ENCODE peak calls at places on chromosomes 3 and 15, in eight cellular contexts. One of them, this sample, is unnamed.

GRCh38 chr3:59820352-59820934 is 770.6 kb upstream of the CFAP20DC start:
- DNase-seq in GM06990: no peak
- DNase-seq in cardiac fibroblast: no peak
- DNase-seq in heart left ventricle: no peak
- DNase-seq in fibroblast of mammary gland: peak
- DNase-seq in psoas muscle: no peak
- DNase-seq in endothelial cell: no peak
- DNase-seq in esophagus squamous epithelium: no peak
- DNase-seq in this sample: no peak

GRCh38 chr3:146227486-146227885 is 23.4 kb downstream of the PLSCR4 start:
- DNase-seq in esophagus squamous epithelium: no peak
- DNase-seq in cardiac fibroblast: no peak
- DNase-seq in psoas muscle: no peak
- DNase-seq in endothelial cell: no peak
- DNase-seq in heart left ventricle: no peak
- DNase-seq in fibroblast of mammary gland: no peak
- DNase-seq in GM06990: no peak
- DNase-seq in this sample: no peak

GRCh38 chr15:65666257-65666656 is 44.5 kb downstream of the SLC24A1 start:
- DNase-seq in psoas muscle: no peak
- DNase-seq in GM06990: no peak
- DNase-seq in heart left ventricle: no peak
- DNase-seq in esophagus squamous epithelium: no peak
- DNase-seq in endothelial cell: no peak
- DNase-seq in fibroblast of mammary gland: peak
- DNase-seq in cardiac fibroblast: no peak
- DNase-seq in this sample: no peak

GRCh38 chr3:172106989-172107388 is 67.6 kb downstream of the FNDC3B start:
- DNase-seq in heart left ventricle: no peak
- DNase-seq in fibroblast of mammary gland: no peak
- DNase-seq in endothelial cell: no peak
- DNase-seq in psoas muscle: no peak
- DNase-seq in esophagus squamous epithelium: no peak
- DNase-seq in cardiac fibroblast: no peak
- DNase-seq in GM06990: peak
- DNase-seq in this sample: no peak

GRCh38 chr15:28984421-28985375 is 98.9 kb downstream of the APBA2 start:
- DNase-seq in cardiac fibroblast: peak
- DNase-seq in psoas muscle: no peak
- DNase-seq in esophagus squamous epithelium: no peak
- DNase-seq in GM06990: no peak
- DNase-seq in heart left ventricle: no peak
- DNase-seq in fibroblast of mammary gland: peak
- DNase-seq in endothelial cell: no peak
- DNase-seq in this sample: no peak

GRCh38 chr3:55486857-55487375 is at the start of gene WNT5A:
- DNase-seq in psoas muscle: peak
- DNase-seq in GM06990: peak
- DNase-seq in endothelial cell: peak
- DNase-seq in fibroblast of mammary gland: peak
- DNase-seq in heart left ventricle: peak
- DNase-seq in cardiac fibroblast: peak
- DNase-seq in esophagus squamous epithelium: no peak
- DNase-seq in this sample: peak

GRCh38 chr15:51841401-51842040 is 12.1 kb downstream of the TMOD3 start:
- DNase-seq in esophagus squamous epithelium: no peak
- DNase-seq in cardiac fibroblast: no peak
- DNase-seq in psoas muscle: no peak
- DNase-seq in GM06990: no peak
- DNase-seq in heart left ventricle: no peak
- DNase-seq in endothelial cell: no peak
- DNase-seq in fibroblast of mammary gland: no peak
- DNase-seq in this sample: no peak

GRCh38 chr15:63554337-63554927 is 42.8 kb upstream of the FBXL22 start:
- DNase-seq in heart left ventricle: no peak
- DNase-seq in psoas muscle: no peak
- DNase-seq in endothelial cell: no peak
- DNase-seq in cardiac fibroblast: peak
- DNase-seq in fibroblast of mammary gland: peak
- DNase-seq in GM06990: no peak
- DNase-seq in esophagus squamous epithelium: no peak
- DNase-seq in this sample: no peak

GRCh38 chr3:187994221-187995085 is 159.5 kb upstream of the LPP start:
- DNase-seq in psoas muscle: no peak
- DNase-seq in esophagus squamous epithelium: no peak
- DNase-seq in heart left ventricle: no peak
- DNase-seq in cardiac fibroblast: peak
- DNase-seq in fibroblast of mammary gland: peak
- DNase-seq in GM06990: no peak
- DNase-seq in endothelial cell: no peak
- DNase-seq in this sample: no peak

GRCh38 chr3:21486381-21486935 is 264.6 kb downstream of the ZNF385D start:
- DNase-seq in esophagus squamous epithelium: no peak
- DNase-seq in heart left ventricle: no peak
- DNase-seq in fibroblast of mammary gland: peak
- DNase-seq in GM06990: no peak
- DNase-seq in psoas muscle: no peak
- DNase-seq in endothelial cell: no peak
- DNase-seq in cardiac fibroblast: no peak
- DNase-seq in this sample: no peak

GRCh38 chr15:45187894-45188830 is at the start of gene SHF:
- DNase-seq in fibroblast of mammary gland: no peak
- DNase-seq in esophagus squamous epithelium: no peak
- DNase-seq in heart left ventricle: peak
- DNase-seq in cardiac fibroblast: peak
- DNase-seq in endothelial cell: peak
- DNase-seq in GM06990: no peak
- DNase-seq in psoas muscle: peak
- DNase-seq in this sample: peak

GRCh38 chr3:17639257-17639656 is 103.2 kb downstream of the TBC1D5 start:
- DNase-seq in esophagus squamous epithelium: no peak
- DNase-seq in psoas muscle: no peak
- DNase-seq in GM06990: no peak
- DNase-seq in fibroblast of mammary gland: peak
- DNase-seq in heart left ventricle: no peak
- DNase-seq in cardiac fibroblast: peak
- DNase-seq in endothelial cell: no peak
- DNase-seq in this sample: no peak

GRCh38 chr3:50503504-50503903 is at the start of gene CACNA2D2:
- DNase-seq in esophagus squamous epithelium: no peak
- DNase-seq in heart left ventricle: peak
- DNase-seq in cardiac fibroblast: peak
- DNase-seq in fibroblast of mammary gland: no peak
- DNase-seq in endothelial cell: peak
- DNase-seq in GM06990: peak
- DNase-seq in psoas muscle: peak
- DNase-seq in this sample: peak

GRCh38 chr15:22933641-22934061 is 46.5 kb downstream of the CYFIP1 start:
- DNase-seq in esophagus squamous epithelium: no peak
- DNase-seq in fibroblast of mammary gland: peak
- DNase-seq in heart left ventricle: no peak
- DNase-seq in GM06990: no peak
- DNase-seq in cardiac fibroblast: no peak
- DNase-seq in endothelial cell: no peak
- DNase-seq in psoas muscle: no peak
- DNase-seq in this sample: no peak

GRCh38 chr3:38560284-38560683 is 64.1 kb downstream of the EXOG start:
- DNase-seq in heart left ventricle: no peak
- DNase-seq in GM06990: no peak
- DNase-seq in endothelial cell: no peak
- DNase-seq in cardiac fibroblast: no peak
- DNase-seq in psoas muscle: no peak
- DNase-seq in esophagus squamous epithelium: no peak
- DNase-seq in fibroblast of mammary gland: no peak
- DNase-seq in this sample: peak

GRCh38 chr3:143436231-143436930 is 316.8 kb downstream of the CHST2 start:
- DNase-seq in GM06990: no peak
- DNase-seq in esophagus squamous epithelium: no peak
- DNase-seq in endothelial cell: no peak
- DNase-seq in heart left ventricle: no peak
- DNase-seq in fibroblast of mammary gland: peak
- DNase-seq in cardiac fibroblast: peak
- DNase-seq in psoas muscle: no peak
- DNase-seq in this sample: no peak

GRCh38 chr3:143430582-143430981 is 311.0 kb downstream of the CHST2 start:
- DNase-seq in GM06990: no peak
- DNase-seq in endothelial cell: no peak
- DNase-seq in heart left ventricle: no peak
- DNase-seq in fibroblast of mammary gland: no peak
- DNase-seq in esophagus squamous epithelium: no peak
- DNase-seq in cardiac fibroblast: no peak
- DNase-seq in psoas muscle: no peak
- DNase-seq in this sample: no peak

GRCh38 chr3:143429628-143430514 is 310.3 kb downstream of the CHST2 start:
- DNase-seq in heart left ventricle: no peak
- DNase-seq in cardiac fibroblast: peak
- DNase-seq in endothelial cell: no peak
- DNase-seq in esophagus squamous epithelium: no peak
- DNase-seq in fibroblast of mammary gland: no peak
- DNase-seq in GM06990: no peak
- DNase-seq in psoas muscle: no peak
- DNase-seq in this sample: no peak

GRCh38 chr3:143428351-143428750 is 308.8 kb downstream of the CHST2 start:
- DNase-seq in endothelial cell: no peak
- DNase-seq in GM06990: no peak
- DNase-seq in cardiac fibroblast: no peak
- DNase-seq in fibroblast of mammary gland: no peak
- DNase-seq in heart left ventricle: no peak
- DNase-seq in esophagus squamous epithelium: no peak
- DNase-seq in psoas muscle: no peak
- DNase-seq in this sample: no peak

DNA sequence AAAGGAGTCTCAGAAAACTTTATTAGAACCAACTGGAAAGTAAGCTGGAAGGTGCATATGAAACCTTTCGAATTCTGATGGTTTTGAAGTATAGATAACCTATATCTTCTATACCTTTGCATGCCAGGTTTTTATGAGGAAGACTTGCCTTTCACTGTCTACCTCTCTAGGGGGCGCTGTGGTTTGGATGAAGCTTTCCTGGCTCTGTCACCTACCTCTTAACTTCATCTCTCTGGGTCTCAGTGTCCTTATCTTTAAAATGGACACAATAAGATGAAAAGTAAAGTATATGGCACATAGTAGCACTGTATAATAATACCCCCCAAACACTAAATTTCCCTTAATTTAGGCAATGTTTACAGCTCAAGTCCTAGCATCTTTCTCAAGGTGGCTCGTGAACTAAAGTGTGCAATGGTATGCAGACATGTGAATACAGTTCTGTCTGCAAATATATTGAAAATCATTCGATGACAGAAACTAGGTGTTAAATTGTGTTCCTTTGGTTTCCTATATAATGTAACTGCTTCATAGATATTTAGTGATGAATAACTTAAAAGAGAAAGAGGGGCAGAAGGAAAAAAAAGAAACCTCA is 314.3 kb downstream of the CHST2 start:
- DNase-seq in psoas muscle: no peak
- DNase-seq in esophagus squamous epithelium: no peak
- DNase-seq in heart left ventricle: no peak
- DNase-seq in cardiac fibroblast: no peak
- DNase-seq in GM06990: no peak
- DNase-seq in endothelial cell: no peak
- DNase-seq in fibroblast of mammary gland: peak
- DNase-seq in this sample: no peak
- TF ChIP-seq CTCF in psoas muscle: peak
- TF ChIP-seq CTCF in esophagus squamous epithelium: no peak
- TF ChIP-seq CTCF in heart left ventricle: peak
- TF ChIP-seq CTCF in cardiac fibroblast: peak
- TF ChIP-seq CTCF in GM06990: peak
- TF ChIP-seq CTCF in endothelial cell: peak
- TF ChIP-seq CTCF in fibroblast of mammary gland: peak
- TF ChIP-seq CTCF in this sample: peak

GRCh38 chr15:58761010-58761388 is 10.1 kb upstream of the MINDY2 start:
- DNase-seq in psoas muscle: no peak
- DNase-seq in fibroblast of mammary gland: no peak
- DNase-seq in endothelial cell: no peak
- DNase-seq in GM06990: no peak
- DNase-seq in cardiac fibroblast: no peak
- DNase-seq in esophagus squamous epithelium: no peak
- DNase-seq in heart left ventricle: no peak
- DNase-seq in this sample: no peak
- TF ChIP-seq CTCF in psoas muscle: no peak
- TF ChIP-seq CTCF in fibroblast of mammary gland: no peak
- TF ChIP-seq CTCF in endothelial cell: no peak
- TF ChIP-seq CTCF in GM06990: no peak
- TF ChIP-seq CTCF in cardiac fibroblast: no peak
- TF ChIP-seq CTCF in esophagus squamous epithelium: no peak
- TF ChIP-seq CTCF in heart left ventricle: no peak
- TF ChIP-seq CTCF in this sample: no peak

DNA sequence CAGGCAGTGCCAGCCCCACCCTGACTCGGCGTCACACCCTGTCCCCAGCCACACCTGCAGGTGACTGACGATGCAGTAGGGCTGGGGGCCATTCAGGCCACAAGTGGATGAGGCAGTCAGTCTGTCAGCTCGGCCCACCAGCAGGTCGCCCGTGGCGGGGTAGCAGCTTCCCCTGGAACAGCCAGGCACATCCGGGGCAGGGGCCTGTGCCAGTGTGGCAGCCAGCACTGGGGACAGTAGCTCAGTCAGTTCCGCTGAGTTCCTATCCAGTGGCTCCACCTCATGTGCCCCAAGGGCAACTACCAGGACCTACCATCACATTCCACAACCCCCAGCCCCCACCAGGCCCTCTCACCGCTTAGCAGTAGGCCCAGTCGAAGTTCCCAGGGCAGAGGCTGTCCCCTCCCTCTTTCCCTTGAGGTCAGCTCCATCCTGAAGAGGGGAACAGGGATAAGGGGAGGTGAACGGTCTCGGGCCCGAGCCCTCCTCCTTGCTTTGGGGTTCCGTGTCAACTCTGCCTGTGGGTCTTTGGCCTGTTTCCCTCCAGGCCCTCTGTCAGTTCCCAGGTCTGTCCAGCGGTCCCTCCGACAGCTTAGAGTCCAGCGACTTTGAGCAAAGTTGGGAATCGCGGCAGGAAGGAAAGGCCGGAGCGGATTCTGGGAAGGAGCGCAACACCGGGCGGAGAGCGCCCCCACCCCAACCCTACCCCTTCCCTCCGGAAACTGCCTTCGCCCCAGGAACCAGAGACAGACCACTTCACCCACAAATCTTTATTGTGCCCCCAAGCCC is at the start of gene LAMB2:
- DNase-seq in esophagus squamous epithelium: no peak
- DNase-seq in cardiac fibroblast: peak
- DNase-seq in fibroblast of mammary gland: peak
- DNase-seq in psoas muscle: peak
- DNase-seq in endothelial cell: peak
- DNase-seq in GM06990: no peak
- DNase-seq in heart left ventricle: peak
- DNase-seq in this sample: peak
- TF ChIP-seq CTCF in esophagus squamous epithelium: peak
- TF ChIP-seq CTCF in cardiac fibroblast: no peak
- TF ChIP-seq CTCF in fibroblast of mammary gland: no peak
- TF ChIP-seq CTCF in psoas muscle: no peak
- TF ChIP-seq CTCF in endothelial cell: no peak
- TF ChIP-seq CTCF in GM06990: no peak
- TF ChIP-seq CTCF in heart left ventricle: peak
- TF ChIP-seq CTCF in this sample: no peak

DNA sequence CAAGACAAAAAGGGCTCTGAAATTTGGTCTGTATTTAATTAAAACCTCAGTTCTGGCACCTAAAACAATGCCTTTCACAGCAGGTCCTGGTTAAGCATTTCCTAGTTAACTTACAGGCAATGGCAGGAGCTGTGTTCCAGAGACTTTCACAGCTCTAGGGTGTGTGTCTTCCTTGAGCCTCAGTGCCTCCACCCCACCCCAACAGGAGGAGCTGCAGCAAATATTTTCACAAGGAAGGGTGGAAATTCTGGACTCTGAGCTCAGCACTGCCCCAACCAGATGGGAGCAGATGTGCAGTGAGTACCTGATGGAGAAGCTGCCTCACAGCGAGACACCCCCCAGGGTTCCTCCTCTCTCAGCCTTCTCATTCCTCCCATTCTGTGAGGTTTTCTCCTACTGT is 106.3 kb upstream of the SPATA12 start:
- DNase-seq in fibroblast of mammary gland: no peak
- DNase-seq in endothelial cell: no peak
- DNase-seq in heart left ventricle: no peak
- DNase-seq in cardiac fibroblast: no peak
- DNase-seq in psoas muscle: no peak
- DNase-seq in esophagus squamous epithelium: no peak
- DNase-seq in GM06990: no peak
- DNase-seq in this sample: no peak
- TF ChIP-seq CTCF in fibroblast of mammary gland: no peak
- TF ChIP-seq CTCF in endothelial cell: no peak
- TF ChIP-seq CTCF in heart left ventricle: no peak
- TF ChIP-seq CTCF in cardiac fibroblast: no peak
- TF ChIP-seq CTCF in psoas muscle: no peak
- TF ChIP-seq CTCF in esophagus squamous epithelium: no peak
- TF ChIP-seq CTCF in GM06990: no peak
- TF ChIP-seq CTCF in this sample: no peak